ENCODE peak calls at places on chromosomes 3 and 15, in five cellular contexts. I is AG04450, U is upper lobe of right lung, P is gastrocnemius medialis, D is neural progenitor cell. S is an unnamed sample.

GRCh38 chr15:70466895-70467529 is 296.3 kb downstream of the UACA start:
- DNase-seq in I (peak), P (no peak), U (peak), D (peak), S (peak)

GRCh38 chr3:129654126-129654525 is 47.6 kb upstream of the PLXND1 start:
- DNase-seq in U (no peak), P (no peak), D (no peak), I (no peak), S (no peak)

GRCh38 chr3:74564560-74564959 is 49.9 kb downstream of the CNTN3 start:
- DNase-seq in I (no peak), P (no peak), U (no peak), D (no peak), S (no peak)

GRCh38 chr3:4982773-4983738 is 3.8 kb downstream of the BHLHE40 start:
- DNase-seq in I (no peak), D (no peak), U (no peak), P (peak), S (no peak)

GRCh38 chr3:63582943-63583500 is 69.5 kb upstream of the SNTN start:
- DNase-seq in P (no peak), U (no peak), D (no peak), I (no peak), S (no peak)

GRCh38 chr15:52208306-52208946 is 17.2 kb upstream of the GNB5 start:
- DNase-seq in D (peak), P (peak), I (peak), U (no peak), S (peak)

GRCh38 chr3:45510519-45510918 is 84.0 kb upstream of the LIMD1 start:
- DNase-seq in U (no peak), P (no peak), I (no peak), D (no peak), S (no peak)

GRCh38 chr3:55604414-55604813 is 117.3 kb upstream of the WNT5A start:
- DNase-seq in U (no peak), I (no peak), P (no peak), D (no peak), S (no peak)

GRCh38 chr15:29568840-29569532 is 253.3 kb downstream of the TJP1 start:
- DNase-seq in U (no peak), P (no peak), I (no peak), D (peak), S (peak)

GRCh38 chr3:127486337-127486944 is 104.1 kb downstream of the TPRA1 start:
- DNase-seq in D (no peak), P (no peak), U (peak), I (no peak), S (no peak)

GRCh38 chr3:45994661-45995369 is 809 bp downstream of the FYCO1 start:
- DNase-seq in D (peak), P (no peak), U (no peak), I (no peak), S (no peak)

GRCh38 chr3:149967067-149967685 is 3.5 kb downstream of the PFN2 start:
- DNase-seq in I (no peak), U (no peak), D (peak), P (no peak), S (peak)

GRCh38 chr3:134697830-134698699 is 47.2 kb upstream of the KY start:
- DNase-seq in I (no peak), P (no peak), U (no peak), D (no peak), S (no peak)

GRCh38 chr3:53772562-53773329 is 73.5 kb downstream of the CHDH start:
- DNase-seq in I (peak), U (no peak), D (no peak), P (no peak), S (no peak)

GRCh38 chr15:80934761-80935221 is 54.8 kb downstream of the MESD start:
- DNase-seq in I (no peak), P (no peak), U (no peak), D (no peak), S (peak)

GRCh38 chr15:70051948-70052633 is 45.6 kb downstream of the TLE3 start:
- DNase-seq in D (no peak), U (no peak), P (no peak), I (no peak), S (no peak)

GRCh38 chr3:38446812-38447211 is 6.9 kb upstream of the ACVR2B start:
- DNase-seq in U (no peak), P (no peak), D (no peak), I (no peak), S (no peak)

GRCh38 chr3:185986201-185986600 is 48.4 kb upstream of the TRA2B start:
- DNase-seq in U (no peak), I (no peak), D (no peak), P (no peak), S (no peak)

GRCh38 chr3:76683256-76683655 is 356.6 kb upstream of the ROBO2 start:
- DNase-seq in I (no peak), D (no peak), P (no peak), U (no peak), S (no peak)

GRCh38 chr3:30232142-30232541 is 374.3 kb upstream of the TGFBR2 start:
- DNase-seq in U (no peak), P (peak), I (no peak), D (no peak), S (no peak)

GRCh38 chr3:55244247-55244646 is 242.9 kb downstream of the WNT5A start:
- DNase-seq in D (no peak), U (no peak), I (no peak), P (no peak), S (no peak)

GRCh38 chr3:71047616-71048531 is 535.7 kb downstream of the FOXP1 start:
- DNase-seq in U (no peak), P (no peak), I (no peak), D (no peak), S (no peak)

GRCh38 chr3:24548278-24548677 is 53.6 kb upstream of the THRB start:
- DNase-seq in D (no peak), U (no peak), P (peak), I (no peak), S (no peak)

GRCh38 chr15:77030042-77030927 is 35.4 kb downstream of the PSTPIP1 start:
- DNase-seq in I (no peak), D (peak), P (peak), U (peak), S (peak)

GRCh38 chr3:179825527-179826246 is 172.8 kb downstream of the USP13 start:
- DNase-seq in U (no peak), I (no peak), P (no peak), D (no peak), S (no peak)

GRCh38 chr3:112814256-112814655 is 32.4 kb downstream of the CD200R1L start:
- DNase-seq in P (no peak), I (peak), D (peak), U (no peak), S (peak)

GRCh38 chr15:89197503-89197971 is 23.8 kb downstream of the RLBP1 start:
- DNase-seq in D (peak), U (peak), I (no peak), P (no peak), S (no peak)

GRCh38 chr15:43081283-43081682 is 24.6 kb downstream of the UBR1 start:
- DNase-seq in U (no peak), I (no peak), D (no peak), P (no peak), S (no peak)

GRCh38 chr3:58719684-58720083 is 53.1 kb upstream of the FAM3D start:
- DNase-seq in I (no peak), U (no peak), P (no peak), D (no peak), S (no peak)

GRCh38 chr15:61702224-61703120 is 357.8 kb downstream of the VPS13C start:
- DNase-seq in U (no peak), P (peak), D (peak), I (no peak), S (no peak)
- TF ChIP-seq CTCF in U (no peak), P (no peak), D (peak), I (no peak), S (no peak)

GRCh38 chr15:57375827-57376694 is at the start of gene CGNL1:
- DNase-seq in U (peak), P (no peak), D (peak), I (no peak), S (no peak)
- H3K27ac ChIP-seq in U (peak), P (no peak), D (no peak), I (no peak), S (no peak)

GRCh38 chr3:177753498-177754155 is 556.3 kb upstream of the TBL1XR1 start:
- DNase-seq in I (no peak), D (no peak), U (no peak), P (peak), S (no peak)
- TF ChIP-seq CTCF in I (no peak), D (no peak), U (no peak), P (no peak), S (no peak)

DNA sequence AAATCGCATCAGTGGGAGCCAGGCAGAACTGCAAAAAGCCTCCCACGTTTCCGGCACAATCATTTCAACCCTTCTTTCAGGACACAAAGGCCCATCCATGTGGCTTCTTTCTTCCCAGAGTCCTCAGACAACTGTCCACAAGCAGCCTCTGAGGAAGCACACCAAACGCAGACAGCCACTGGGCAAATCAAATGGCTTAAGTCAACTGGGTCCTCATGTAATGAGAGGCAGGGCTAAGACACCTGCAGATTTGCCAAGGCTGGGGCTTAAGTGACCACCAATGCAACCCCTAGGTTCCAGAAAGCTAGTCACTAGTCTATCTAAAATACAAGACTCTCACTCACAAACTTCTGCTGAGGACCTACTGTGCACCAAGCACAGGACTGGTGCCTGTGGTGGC is 8.0 kb downstream of the OSBPL10 start:
- DNase-seq in U (no peak), I (no peak), P (no peak), D (no peak), S (no peak)
- H3K27ac ChIP-seq in U (no peak), I (no peak), P (no peak), D (no peak), S (no peak)

GRCh38 chr15:96321422-96322391 is 8.8 kb upstream of the NR2F2 start:
- DNase-seq in P (no peak), U (peak), D (peak), I (no peak), S (peak)
- TF ChIP-seq CTCF in P (no peak), U (peak), D (no peak), I (no peak), S (peak)

GRCh38 chr15:63362196-63362595 is 19.4 kb downstream of the CA12 start:
- DNase-seq in U (peak), I (no peak), P (no peak), D (no peak), S (no peak)
- H3K27ac ChIP-seq in U (no peak), I (no peak), P (no peak), D (no peak), S (no peak)

GRCh38 chr3:61919371-61919770 is 358.0 kb downstream of the PTPRG start:
- DNase-seq in U (no peak), I (no peak), D (no peak), P (no peak), S (no peak)
- TF ChIP-seq CTCF in U (no peak), I (no peak), D (peak), P (no peak), S (no peak)

GRCh38 chr3:190629088-190629487 is 115.2 kb downstream of the IL1RAP start:
- DNase-seq in I (no peak), P (no peak), D (no peak), U (no peak), S (no peak)
- H3K27ac ChIP-seq in I (no peak), P (no peak), D (no peak), U (no peak), S (no peak)

DNA sequence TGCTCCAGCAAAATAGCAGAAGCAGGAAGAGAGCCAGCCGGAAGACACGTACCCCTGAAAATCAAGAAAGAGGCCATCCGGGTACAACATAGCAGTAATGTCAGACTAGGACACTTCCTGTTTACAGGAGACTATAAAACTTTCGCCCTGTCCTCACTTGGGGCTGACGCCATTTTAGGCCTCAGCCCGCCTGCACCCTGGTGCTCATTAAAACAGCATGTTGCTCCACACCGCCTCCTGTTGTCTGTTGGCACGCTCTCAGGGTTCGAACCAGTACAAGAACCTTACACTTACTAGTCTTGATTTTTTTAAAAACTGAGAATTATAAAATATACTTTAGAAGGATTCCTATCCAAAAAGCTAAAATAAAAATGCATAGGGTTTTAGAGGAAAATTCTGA is 159.8 kb upstream of the NR2E3 start:
- DNase-seq in P (no peak), U (no peak), I (no peak), D (no peak), S (no peak)
- TF ChIP-seq CTCF in P (no peak), U (no peak), I (no peak), D (peak), S (peak)

GRCh38 chr15:101046826-101047225 is 127.7 kb downstream of the LRRK1 start:
- DNase-seq in U (no peak), D (no peak), P (no peak), I (no peak), S (no peak)
- H3K27ac ChIP-seq in U (no peak), D (no peak), P (no peak), I (no peak), S (no peak)